ENCODE peak calls at places on chromosomes 16 and 17, in ten cellular contexts. A is astrocyte of the spinal cord, Q is dorsolateral prefrontal cortex, J is pancreas, M is tibial nerve, O is AG04449, W is fibroblast of mammary gland, Z is SK-N-SH, K is esophagus squamous epithelium, X is upper lobe of right lung. B is an unnamed sample.

GRCh38 chr17:77819497-77819896 is 139.0 kb upstream of the TNRC6C start:
- DNase-seq in A (no peak), Q (no peak), J (no peak), M (no peak), O (no peak), W (no peak), Z (no peak), K (no peak), X (no peak), B (no peak)

GRCh38 chr17:49703557-49704277 is 4.0 kb downstream of the SLC35B1 start:
- DNase-seq in A (peak), Q (no peak), J (no peak), M (no peak), O (peak), W (peak), Z (no peak), K (no peak), X (no peak), B (no peak)

GRCh38 chr17:43169561-43170139 is 1.4 kb upstream of the NBR1 start:
- DNase-seq in A (no peak), Q (no peak), J (peak), M (no peak), O (no peak), W (peak), Z (peak), K (no peak), X (no peak), B (no peak)

GRCh38 chr17:43880420-43880991 is 26.8 kb downstream of the MPP2 start:
- DNase-seq in A (peak), Q (no peak), J (peak), M (no peak), O (no peak), W (no peak), Z (peak), K (no peak), X (peak), B (peak)

GRCh38 chr16:86806838-86807351 is 228.5 kb downstream of the FOXL1 start:
- DNase-seq in A (no peak), Q (no peak), J (no peak), M (no peak), O (no peak), W (no peak), Z (no peak), K (no peak), X (no peak), B (no peak)

GRCh38 chr17:57861737-57862409 is 12.0 kb upstream of the MRPS23 start:
- DNase-seq in A (no peak), Q (peak), J (peak), M (peak), O (no peak), W (peak), Z (peak), K (no peak), X (peak), B (no peak)

GRCh38 chr16:27786221-27786848 is 236.4 kb downstream of the KATNIP start:
- DNase-seq in A (no peak), Q (no peak), J (no peak), M (no peak), O (no peak), W (no peak), Z (no peak), K (no peak), X (no peak), B (no peak)

GRCh38 chr16:72508196-72508595 is 336.2 kb upstream of the PMFBP1 start:
- DNase-seq in A (peak), Q (no peak), J (no peak), M (no peak), O (peak), W (peak), Z (no peak), K (no peak), X (no peak), B (no peak)

GRCh38 chr16:53090591-53091507 is 36.1 kb downstream of the CHD9 start:
- DNase-seq in A (peak), Q (peak), J (peak), M (peak), O (peak), W (peak), Z (peak), K (peak), X (peak), B (peak)

DNA sequence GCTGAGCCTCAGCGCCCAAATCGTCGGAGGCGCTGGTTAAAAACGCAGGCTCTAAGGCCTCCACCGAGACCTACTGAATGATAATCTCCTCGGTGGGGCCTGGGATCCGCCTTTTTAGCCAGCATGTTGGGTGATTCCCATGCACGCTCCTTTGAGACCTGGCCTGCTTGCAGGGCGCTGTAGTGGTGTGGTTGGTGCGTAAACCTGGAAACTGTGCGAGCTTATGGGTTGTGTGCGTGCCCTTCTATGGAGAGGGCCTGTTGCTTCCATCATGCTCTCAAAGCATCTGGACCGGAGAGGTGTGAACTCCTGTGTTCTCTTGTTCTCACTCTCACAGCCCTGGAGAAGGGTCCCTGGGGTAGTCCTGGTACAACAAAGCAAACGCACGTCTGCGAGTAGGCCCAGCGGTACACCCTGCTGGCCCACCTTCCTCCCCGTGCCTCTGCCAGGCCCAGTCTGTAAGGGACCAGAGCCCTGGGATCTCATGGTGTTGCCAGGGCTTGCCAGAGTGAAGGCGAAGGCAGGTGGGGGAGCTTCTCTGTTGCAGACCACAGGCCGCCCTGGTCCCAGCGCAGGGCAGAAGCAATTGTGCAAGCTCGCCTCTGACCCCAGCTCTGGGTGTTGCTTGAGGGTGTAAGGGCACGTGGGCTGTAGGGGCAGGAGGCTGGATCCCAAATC is 759 bp upstream of the LRRC75A start:
- DNase-seq in A (no peak), Q (no peak), J (no peak), M (no peak), O (no peak), W (no peak), Z (no peak), K (no peak), X (no peak), B (no peak)
- H3K4me3 ChIP-seq in A (no peak), Q (peak), J (peak), M (peak), O (peak), W (no peak), Z (peak), K (peak), X (peak), B (peak)

DNA sequence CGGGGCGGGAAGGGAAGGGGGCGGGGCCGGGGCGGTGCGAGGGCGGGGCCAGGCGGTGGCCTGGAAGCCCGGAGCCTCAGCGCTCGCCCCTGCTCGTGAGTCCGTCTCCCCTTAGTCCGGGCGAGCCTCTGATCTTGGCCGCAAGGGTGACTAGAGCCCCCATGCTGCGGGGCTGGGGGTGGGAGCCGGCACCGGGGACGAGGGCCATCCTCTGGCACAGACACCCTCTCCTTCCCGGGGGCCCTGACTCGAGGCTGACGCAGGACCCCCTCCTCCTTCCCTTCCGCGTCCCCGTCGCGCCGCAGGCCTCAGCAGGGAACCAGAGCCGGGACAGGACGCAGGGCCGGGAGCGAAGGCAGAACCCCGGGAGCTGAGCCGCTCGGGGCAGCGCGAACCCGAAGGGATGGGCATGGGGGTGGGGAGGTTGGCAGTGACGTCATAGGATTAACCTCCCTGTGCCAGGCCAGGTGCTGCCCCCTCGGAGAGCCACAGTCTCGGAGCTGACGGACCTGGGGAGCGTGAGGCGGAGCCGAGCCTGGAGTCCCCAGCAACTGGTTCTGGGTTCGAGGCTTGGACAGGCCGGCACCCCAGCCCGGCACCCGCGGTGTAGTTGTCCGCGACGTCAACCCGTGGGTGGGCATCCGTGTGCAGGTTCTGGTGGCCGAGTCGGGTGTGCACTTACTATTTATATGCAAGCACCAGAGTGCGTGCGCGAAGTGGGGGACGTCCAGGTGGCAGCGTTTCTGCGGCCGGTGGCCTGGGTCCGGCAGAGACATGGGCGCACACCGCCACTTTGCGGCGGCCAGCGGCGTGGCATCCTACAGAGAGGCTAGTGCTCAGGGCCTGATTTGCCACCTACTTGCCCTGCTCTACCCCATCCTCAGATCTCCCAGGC is 501 bp upstream of the PLCD3 start:
- DNase-seq in A (peak), Q (peak), J (peak), M (peak), O (no peak), W (peak), Z (peak), K (peak), X (peak), B (no peak)
- TF ChIP-seq CTCF in A (peak), Q (peak), J (peak), M (peak), O (peak), W (peak), Z (peak), K (peak), X (peak), B (peak)

DNA sequence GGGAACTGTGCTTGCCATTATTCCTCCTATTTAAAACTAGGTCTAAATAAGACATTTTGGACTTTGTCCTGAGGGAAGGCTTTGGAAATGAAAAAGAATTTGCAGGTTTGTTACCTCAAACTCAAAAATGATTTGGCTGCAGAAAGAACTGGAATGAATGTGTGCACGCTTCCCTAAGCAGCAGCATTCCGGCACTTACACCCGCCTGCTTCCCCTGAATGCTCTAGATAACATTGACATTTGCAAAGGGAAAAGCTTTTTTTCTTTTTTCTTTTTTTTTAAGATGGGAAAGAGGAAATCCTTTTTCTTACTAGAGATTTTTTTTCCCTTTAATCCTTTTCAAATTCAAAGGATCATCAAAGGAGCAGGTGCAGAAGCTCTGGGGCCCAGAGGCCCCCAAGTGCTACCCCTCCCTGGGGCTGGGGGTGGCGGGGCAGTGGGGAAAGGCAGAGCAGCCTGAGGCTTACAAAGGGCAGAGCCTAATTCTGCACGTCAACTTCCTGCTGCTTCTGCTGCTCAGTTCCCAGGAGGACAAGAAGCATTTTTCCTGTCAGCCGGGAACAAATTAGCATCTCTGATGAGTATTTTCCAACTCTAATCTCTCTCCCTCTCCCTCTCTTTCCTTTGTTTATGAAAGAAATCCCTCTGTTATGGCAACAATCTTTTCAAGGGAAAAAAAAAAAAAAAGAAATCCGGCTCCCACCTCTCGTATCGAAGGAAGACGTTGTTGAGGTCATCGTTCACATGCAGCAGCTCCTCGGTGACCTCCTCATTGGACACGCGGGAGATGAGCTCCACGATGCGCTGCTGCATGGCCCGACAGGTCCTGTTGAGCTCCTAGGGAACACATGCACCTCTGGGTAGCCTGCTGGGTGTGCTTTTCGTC is 32.1 kb upstream of the SREBF1 start:
- DNase-seq in A (peak), Q (no peak), J (no peak), M (no peak), O (no peak), W (peak), Z (no peak), K (no peak), X (no peak), B (no peak)
- H3K4me3 ChIP-seq in A (no peak), Q (no peak), J (no peak), M (no peak), O (no peak), W (no peak), Z (no peak), K (no peak), X (no peak), B (no peak)

DNA sequence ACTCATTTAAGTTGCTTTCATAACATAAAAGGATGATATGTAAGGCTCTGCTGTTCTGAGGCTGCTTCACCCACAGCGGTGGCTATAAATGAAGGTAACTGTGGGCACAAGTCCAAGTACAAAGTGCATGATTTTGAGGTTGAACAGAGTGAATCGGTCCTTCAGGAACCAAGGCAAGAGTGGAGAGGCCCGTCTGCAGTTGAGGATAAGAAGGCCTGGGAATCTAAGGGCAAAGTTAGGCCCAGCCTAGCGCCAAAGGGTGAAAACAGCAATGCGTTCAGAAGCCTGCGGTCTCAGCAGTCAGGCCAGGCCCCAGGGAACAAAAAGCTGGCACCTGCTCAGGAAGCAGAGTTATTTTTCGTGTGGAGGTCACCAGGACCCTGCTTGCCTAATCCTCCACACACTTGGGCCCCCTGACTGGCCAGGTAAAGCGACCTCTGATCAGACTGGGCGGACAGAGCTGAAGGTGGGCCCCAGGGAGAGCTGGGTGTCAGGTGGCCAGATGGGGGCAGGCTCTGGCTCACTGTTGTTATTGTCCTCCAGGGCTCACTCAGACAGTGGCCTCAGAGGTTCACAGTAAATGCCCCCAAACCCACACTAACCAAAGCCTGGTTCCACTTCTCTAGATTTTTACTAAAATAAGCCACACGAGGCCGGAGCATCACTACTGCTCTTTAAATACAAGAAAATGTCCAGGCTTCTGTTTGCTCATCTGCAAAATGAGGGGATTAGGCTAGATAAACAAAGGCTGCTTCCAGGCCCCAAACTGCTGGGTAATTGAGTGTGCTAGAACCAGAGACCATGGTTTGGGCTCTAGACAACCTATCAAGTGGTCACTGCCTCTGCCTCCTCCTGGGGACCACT is 46.4 kb downstream of the TEX2 start:
- DNase-seq in A (peak), Q (no peak), J (peak), M (no peak), O (no peak), W (peak), Z (peak), K (no peak), X (no peak), B (no peak)
- TF ChIP-seq CTCF in A (no peak), Q (no peak), J (no peak), M (no peak), O (no peak), W (no peak), Z (peak), K (no peak), X (no peak), B (no peak)

GRCh38 chr17:32264823-32265191 is 825 bp upstream of the RHBDL3 start:
- DNase-seq in A (no peak), Q (no peak), J (no peak), M (no peak), O (no peak), W (no peak), Z (no peak), K (no peak), X (no peak), B (no peak)
- H3K4me3 ChIP-seq in A (no peak), Q (peak), J (no peak), M (peak), O (no peak), W (no peak), Z (no peak), K (no peak), X (peak), B (peak)

GRCh38 chr17:68324114-68324513 is 32.8 kb downstream of the ARSG start:
- DNase-seq in A (no peak), Q (no peak), J (no peak), M (no peak), O (no peak), W (no peak), Z (no peak), K (no peak), X (no peak), B (no peak)
- TF ChIP-seq CTCF in A (no peak), Q (no peak), J (no peak), M (no peak), O (no peak), W (no peak), Z (no peak), K (no peak), X (no peak), B (no peak)

GRCh38 chr17:7383742-7384488 is 3.0 kb downstream of the TNK1 start:
- DNase-seq in A (peak), Q (peak), J (no peak), M (no peak), O (no peak), W (no peak), Z (peak), K (no peak), X (no peak), B (peak)
- H3K4me3 ChIP-seq in A (peak), Q (peak), J (no peak), M (peak), O (peak), W (peak), Z (no peak), K (peak), X (peak), B (peak)

GRCh38 chr16:8931864-8932263 is 31.8 kb downstream of the USP7 start:
- DNase-seq in A (peak), Q (no peak), J (peak), M (no peak), O (no peak), W (peak), Z (no peak), K (no peak), X (no peak), B (no peak)

GRCh38 chr16:8937803-8938202 is 25.9 kb downstream of the USP7 start:
- DNase-seq in A (no peak), Q (no peak), J (no peak), M (no peak), O (no peak), W (no peak), Z (no peak), K (no peak), X (no peak), B (no peak)

GRCh38 chr16:8936421-8936820 is 27.3 kb downstream of the USP7 start:
- DNase-seq in A (peak), Q (peak), J (peak), M (no peak), O (no peak), W (peak), Z (peak), K (no peak), X (no peak), B (no peak)

GRCh38 chr16:8934601-8935000 is 29.1 kb downstream of the USP7 start:
- DNase-seq in A (no peak), Q (no peak), J (no peak), M (no peak), O (no peak), W (no peak), Z (no peak), K (no peak), X (no peak), B (no peak)

GRCh38 chr16:8935989-8936388 is 27.7 kb downstream of the USP7 start:
- DNase-seq in A (no peak), Q (no peak), J (no peak), M (no peak), O (no peak), W (no peak), Z (peak), K (no peak), X (no peak), B (no peak)
- TF ChIP-seq CTCF in A (peak), Q (no peak), J (no peak), M (no peak), O (no peak), W (peak), Z (no peak), K (peak), X (no peak), B (no peak)